ENCODE peak calls at places on chromosomes 3 and 15, in five cellular contexts. T is NCI-H2171 treated with DMSO at 0.1 percent for 48 hours, K is HTR-8/SVneo, Z is fibroblast of lung, H is D341Med. F is an unnamed sample.

GRCh38 chr3:66372681-66373350 is 128.0 kb downstream of the LRIG1 start:
- DNase-seq in H (peak; percentile 47), T (no peak), Z (no peak), K (peak; percentile 32), F (no peak)

GRCh38 chr15:98872777-98873176 is 134.8 kb downstream of the PGPEP1L start:
- DNase-seq in K (no peak), T (no peak), Z (no peak), H (no peak), F (no peak)

GRCh38 chr3:114285648-114286230 is 8.1 kb upstream of the TIGIT start:
- DNase-seq in H (no peak), Z (no peak), K (no peak), T (no peak), F (no peak)

GRCh38 chr3:194383276-194383940 is 13.9 kb upstream of the LRRC15 start:
- DNase-seq in K (no peak), T (no peak), Z (no peak), H (no peak), F (no peak)

GRCh38 chr3:154657265-154657664 is 227.3 kb upstream of the GPR149 start:
- DNase-seq in H (no peak), K (no peak), Z (no peak), T (peak; percentile 7), F (no peak)

GRCh38 chr3:30199096-30199734 is 407.2 kb upstream of the TGFBR2 start:
- DNase-seq in H (peak; percentile 54), T (peak; percentile 22), K (peak; percentile 23), Z (peak; percentile 69), F (peak; percentile 75)

GRCh38 chr3:34229871-34230270 is 431.4 kb downstream of the PDCD6IP start:
- DNase-seq in H (no peak), K (no peak), T (no peak), Z (no peak), F (no peak)

GRCh38 chr15:62269504-62269903 is 104.4 kb upstream of the C2CD4B start:
- DNase-seq in Z (peak; percentile 3), K (no peak), T (no peak), H (no peak), F (no peak)

GRCh38 chr3:13866406-13866965 is 13.4 kb downstream of the WNT7A start:
- DNase-seq in K (no peak), H (no peak), T (no peak), Z (no peak), F (no peak)

GRCh38 chr3:73784647-73785420 is 160.1 kb upstream of the PDZRN3 start:
- DNase-seq in K (no peak), Z (peak; percentile 41), H (no peak), T (no peak), F (no peak)

GRCh38 chr3:195591852-195592251 is 8.1 kb upstream of the APOD start:
- DNase-seq in K (no peak), H (no peak), Z (no peak), T (no peak), F (no peak)

GRCh38 chr3:177057768-177058167 is 139.5 kb downstream of the TBL1XR1 start:
- DNase-seq in T (no peak), H (no peak), Z (no peak), K (no peak), F (peak; percentile 39)

GRCh38 chr15:27358751-27359434 is 387.9 kb downstream of the GABRG3 start:
- DNase-seq in Z (peak; percentile 28), T (no peak), H (peak; percentile 86), K (no peak), F (no peak)

GRCh38 chr3:107368999-107369398 is 8.2 kb upstream of the CCDC54 start:
- DNase-seq in T (no peak), Z (no peak), K (no peak), H (no peak), F (no peak)

GRCh38 chr3:112017081-112017480 is 17.5 kb upstream of the TMPRSS7 start:
- DNase-seq in T (no peak), Z (no peak), H (no peak), K (no peak), F (no peak)

GRCh38 chr15:81023483-81024264 is 23.0 kb downstream of the TLNRD1 start:
- DNase-seq in K (no peak), H (no peak), T (no peak), Z (peak; percentile 14), F (no peak)

GRCh38 chr15:80556694-80557367 is 138.3 kb upstream of the ABHD17C start:
- DNase-seq in Z (peak; percentile 56), H (no peak), T (no peak), K (no peak), F (peak; percentile 31)

GRCh38 chr3:123338021-123338619 is 110.8 kb downstream of the ADCY5 start:
- DNase-seq in H (no peak), T (peak; percentile 87), K (no peak), Z (no peak), F (no peak)

GRCh38 chr3:5250467-5251195 is 63.1 kb downstream of the EDEM1 start:
- DNase-seq in H (no peak), T (no peak), K (no peak), Z (peak; percentile 3), F (no peak)

GRCh38 chr3:182473191-182473710 is 320.1 kb upstream of the ATP11B start:
- DNase-seq in Z (no peak), H (no peak), K (no peak), T (no peak), F (no peak)

GRCh38 chr3:131396170-131396569 is 14.6 kb downstream of the NUDT16 start:
- DNase-seq in T (no peak), Z (no peak), H (no peak), K (no peak), F (no peak)